ENCODE peak calls at places on chromosomes 2 and 18, in five cellular contexts. X, W, C, M and G are unnamed samples.
A peak's percentile ranks its signal among the peaks of the same experiment; 100 is the strongest.

GRCh38 chr2:86238354-86238753 is 39.1 kb downstream of the MRPL35 start:
- DNase-seq in X (no peak), W (no peak), C (no peak), M (no peak), G (no peak)

GRCh38 chr2:20350105-20350712 is 435 bp downstream of the PUM2 start:
- DNase-seq in X (no peak), W (peak; percentile 20), C (no peak), M (peak; percentile 60), G (peak; percentile 41)

GRCh38 chr18:52694804-52695203 is 354.8 kb downstream of the DCC start:
- DNase-seq in X (no peak), W (no peak), C (no peak), M (no peak), G (peak; percentile 3)

GRCh38 chr18:63264871-63265270 is 54.7 kb downstream of the BCL2 start:
- DNase-seq in X (no peak), W (no peak), C (no peak), M (no peak), G (no peak)

GRCh38 chr2:172701250-172701649 is 34.4 kb upstream of the RAPGEF4 start:
- DNase-seq in X (peak; percentile 31), W (no peak), C (no peak), M (no peak), G (no peak)

GRCh38 chr2:187478719-187479118 is 30.7 kb upstream of the CALCRL start:
- DNase-seq in X (no peak), W (no peak), C (no peak), M (no peak), G (no peak)

GRCh38 chr2:2647156-2647555 is 316.1 kb upstream of the MYT1L start:
- DNase-seq in X (no peak), W (no peak), C (no peak), M (no peak), G (no peak)

GRCh38 chr2:101380376-101380775 is 6.9 kb downstream of the CREG2 start:
- DNase-seq in X (peak; percentile 37), W (no peak), C (no peak), M (peak; percentile 69), G (no peak)

GRCh38 chr18:79803611-79804051 is 5.9 kb downstream of the KCNG2 start:
- DNase-seq in X (no peak), W (no peak), C (no peak), M (no peak), G (no peak)

GRCh38 chr18:35463050-35463449 is 34.7 kb downstream of the INO80C start:
- DNase-seq in X (no peak), W (no peak), C (no peak), M (no peak), G (no peak)

GRCh38 chr2:96123936-96124335 is 7.6 kb upstream of the ADRA2B start:
- DNase-seq in X (no peak), W (no peak), C (no peak), M (no peak), G (no peak)

GRCh38 chr18:46019956-46020355 is 52.1 kb downstream of the PSTPIP2 start:
- DNase-seq in X (no peak), W (no peak), C (no peak), M (no peak), G (no peak)

GRCh38 chr2:109209412-109209811 is 80.4 kb downstream of the SH3RF3 start:
- DNase-seq in X (peak; percentile 48), W (no peak), C (no peak), M (no peak), G (no peak)

GRCh38 chr2:190714958-190715357 is 66.1 kb downstream of the NAB1 start:
- DNase-seq in X (peak; percentile 16), W (no peak), C (peak; percentile 27), M (no peak), G (no peak)

GRCh38 chr2:63078852-63079606 is 28.4 kb downstream of the OTX1 start:
- DNase-seq in X (peak; percentile 12), W (no peak), C (peak; percentile 23), M (no peak), G (no peak)

GRCh38 chr2:21118302-21118920 is 5.4 kb upstream of the TDRD15 start:
- DNase-seq in X (peak; percentile 15), W (no peak), C (peak; percentile 26), M (no peak), G (peak; percentile 18)

GRCh38 chr2:205477016-205477705 is 205.1 kb upstream of the NRP2 start:
- DNase-seq in X (no peak), W (no peak), C (no peak), M (no peak), G (no peak)

GRCh38 chr2:113965644-113966043 is 75.8 kb downstream of the ACTR3 start:
- DNase-seq in X (peak; percentile 26), W (no peak), C (peak; percentile 38), M (no peak), G (peak; percentile 72)

GRCh38 chr2:28390241-28390856 is 2.3 kb upstream of the FOSL2 start:
- DNase-seq in X (peak; percentile 83), W (peak; percentile 66), C (peak; percentile 70), M (peak; percentile 93), G (peak; percentile 94)

GRCh38 chr18:50061876-50062517 is 132.9 kb downstream of the MYO5B start:
- DNase-seq in X (no peak), W (no peak), C (no peak), M (no peak), G (no peak)

GRCh38 chr18:48902023-48902855 is 48.5 kb downstream of the SMAD7 start:
- DNase-seq in X (peak; percentile 81), W (no peak), C (peak; percentile 22), M (peak; percentile 89), G (peak; percentile 84)

GRCh38 chr2:75609937-75610508 is 36.6 kb upstream of the MRPL19 start:
- DNase-seq in X (peak; percentile 1), W (no peak), C (no peak), M (no peak), G (no peak)